ENCODE peak calls at places on chromosomes 1 and 21, in four cellular contexts. Q is cardiac muscle cell, T is IMR-90, G is SK-N-SH. P is an unnamed sample.

GRCh38 chr21:25911730-25912401 is 177.1 kb downstream of the GABPA start:
- DNase-seq in T (no peak), G (no peak), Q (no peak), P (peak; percentile 67)

GRCh38 chr1:109094377-109094803 is 3.8 kb downstream of the TMEM167B start:
- DNase-seq in Q (no peak), G (no peak), T (peak; percentile 87), P (no peak)

GRCh38 chr1:17274186-17275170 is 25.6 kb downstream of the PADI3 start:
- DNase-seq in G (peak; percentile 76), Q (peak; percentile 57), T (peak; percentile 29), P (peak; percentile 48)

GRCh38 chr21:28731700-28732321 is 260.9 kb downstream of the LTN1 start:
- DNase-seq in T (no peak), Q (no peak), G (no peak), P (no peak)

GRCh38 chr1:70836456-70836855 is 211.2 kb downstream of the PTGER3 start:
- DNase-seq in Q (no peak), T (no peak), G (peak; percentile 28), P (no peak)

GRCh38 chr1:100989306-100990077 is 36.1 kb downstream of the DPH5 start:
- DNase-seq in Q (peak; percentile 85), T (peak; percentile 94), G (no peak), P (no peak)

GRCh38 chr1:67316918-67317317 is 9.2 kb downstream of the IL12RB2 start:
- DNase-seq in Q (no peak), G (no peak), T (no peak), P (no peak)

GRCh38 chr1:3505161-3505560 is 50.7 kb downstream of the ARHGEF16 start:
- DNase-seq in G (no peak), Q (no peak), T (no peak), P (no peak)

GRCh38 chr1:165392634-165393571 is 36.4 kb upstream of the LMX1A start:
- DNase-seq in Q (peak; percentile 95), T (peak; percentile 82), G (peak; percentile 78), P (peak; percentile 77)

GRCh38 chr1:196205882-196206281 is 402.4 kb downstream of the KCNT2 start:
- DNase-seq in Q (no peak), T (no peak), G (no peak), P (no peak)

GRCh38 chr1:87249803-87250202 is 78.9 kb upstream of the LMO4 start:
- DNase-seq in G (no peak), T (no peak), Q (no peak), P (no peak)

GRCh38 chr21:27422435-27422834 is 455.5 kb upstream of the ADAMTS5 start:
- DNase-seq in Q (no peak), G (no peak), T (peak; percentile 60), P (no peak)

GRCh38 chr1:156941675-156942074 is 21.2 kb downstream of the LRRC71 start:
- DNase-seq in G (no peak), T (no peak), Q (no peak), P (no peak)
- H3K36me3 ChIP-seq in G (peaks cover 84% of the 10 kb centered on the region), T (peaks cover 87% of the 10 kb centered on the region), Q (peaks cover 49% of the 10 kb centered on the region), P (peaks cover 46% of the 10 kb centered on the region)

DNA sequence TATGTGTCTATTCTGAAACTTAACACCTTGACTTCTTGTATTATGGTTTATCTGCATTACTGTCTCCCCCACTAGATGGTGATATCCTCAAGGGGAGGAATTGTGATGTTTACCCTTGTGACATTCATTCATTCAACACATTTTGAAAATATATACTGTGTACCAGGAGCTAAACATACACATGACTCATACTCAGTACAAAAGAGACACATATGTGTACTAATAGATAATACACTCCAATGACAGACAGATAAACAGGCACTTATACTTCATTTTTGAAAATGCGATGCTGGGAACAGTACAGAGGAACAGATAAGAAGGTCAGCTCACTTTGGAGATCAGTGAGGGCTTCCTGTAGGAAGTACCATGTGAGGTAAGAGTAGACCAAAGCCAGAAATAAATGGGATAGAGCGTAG is 8.9 kb upstream of the RAB3GAP2 start:
- DNase-seq in T (peak; percentile 33), Q (peak; percentile 37), G (peak; percentile 18), P (no peak)
- TF ChIP-seq CTCF in T (peak; percentile 53), Q (peak; percentile 44), G (peak; percentile 83), P (peak; percentile 48)

GRCh38 chr1:43312212-43312623 is 11.4 kb downstream of the TIE1 start:
- DNase-seq in Q (no peak), G (no peak), T (no peak), P (no peak)
- H3K36me3 ChIP-seq in Q (no peaks in the 10 kb centered on the region), G (no peaks in the 10 kb centered on the region), T (no peaks in the 10 kb centered on the region), P (no peaks in the 10 kb centered on the region)

GRCh38 chr21:36551731-36552457 is 72.0 kb upstream of the CLDN14 start:
- DNase-seq in G (no peak), T (peak; percentile 82), Q (peak; percentile 73), P (no peak)
- TF ChIP-seq CTCF in G (no peak), T (no peak), Q (no peak), P (no peak)

GRCh38 chr1:205303247-205303888 is 18.2 kb downstream of the NUAK2 start:
- DNase-seq in Q (no peak), T (no peak), G (no peak), P (no peak)
- H3K36me3 ChIP-seq in Q (peaks cover 5% of the 10 kb centered on the region), T (peaks cover 61% of the 10 kb centered on the region), G (peaks cover 29% of the 10 kb centered on the region), P (no peaks in the 10 kb centered on the region)

GRCh38 chr1:242828199-242828598 is 303.7 kb upstream of the PLD5 start:
- DNase-seq in Q (no peak), T (no peak), G (peak; percentile 6), P (peak; percentile 15)
- TF ChIP-seq CTCF in Q (no peak), T (no peak), G (no peak), P (no peak)

GRCh38 chr1:150650193-150650592 is 20.8 kb upstream of the ENSA start:
- DNase-seq in T (peak; percentile 7), G (no peak), Q (peak; percentile 63), P (no peak)
- H3K36me3 ChIP-seq in T (peaks cover 12% of the 10 kb centered on the region), G (peaks cover 26% of the 10 kb centered on the region), Q (peaks cover 15% of the 10 kb centered on the region), P (no peaks in the 10 kb centered on the region)